ENCODE peak calls at places on chromosomes 16 and 17, in five cellular contexts. A, E, M, N and X are unnamed samples.

GRCh38 chr17:53142890-53143289 is 679.8 kb upstream of the KIF2B start:
- DNase-seq in A (no peak), E (no peak), M (no peak), N (no peak), X (no peak)

GRCh38 chr17:30929081-30929633 is 7.4 kb downstream of the ADAP2 start:
- DNase-seq in A (no peak), E (no peak), M (no peak), N (no peak), X (no peak)

GRCh38 chr16:84084570-84085270 is 32.0 kb downstream of the MBTPS1 start:
- DNase-seq in A (peak; percentile 49), E (peak; percentile 89), M (peak; percentile 78), N (peak; percentile 79), X (peak; percentile 28)

GRCh38 chr17:15039366-15039765 is 225.8 kb downstream of the PMP22 start:
- DNase-seq in A (no peak), E (no peak), M (no peak), N (no peak), X (no peak)

GRCh38 chr17:8221663-8222379 is 11.4 kb upstream of the AURKB start:
- DNase-seq in A (peak; percentile 79), E (peak; percentile 82), M (no peak), N (peak; percentile 20), X (peak; percentile 96)

GRCh38 chr17:17351901-17352781 is 49.0 kb downstream of the NT5M start:
- DNase-seq in A (no peak), E (no peak), M (peak; percentile 74), N (peak; percentile 78), X (no peak)

GRCh38 chr16:89136931-89137330 is 34.6 kb upstream of the CDH15 start:
- DNase-seq in A (no peak), E (no peak), M (no peak), N (no peak), X (no peak)

GRCh38 chr16:18832613-18833012 is 31.3 kb upstream of the ARL6IP1 start:
- DNase-seq in A (no peak), E (no peak), M (no peak), N (no peak), X (no peak)

GRCh38 chr16:59148312-59148711 is 414.2 kb upstream of the GOT2 start:
- DNase-seq in A (no peak), E (no peak), M (no peak), N (no peak), X (no peak)

DNA sequence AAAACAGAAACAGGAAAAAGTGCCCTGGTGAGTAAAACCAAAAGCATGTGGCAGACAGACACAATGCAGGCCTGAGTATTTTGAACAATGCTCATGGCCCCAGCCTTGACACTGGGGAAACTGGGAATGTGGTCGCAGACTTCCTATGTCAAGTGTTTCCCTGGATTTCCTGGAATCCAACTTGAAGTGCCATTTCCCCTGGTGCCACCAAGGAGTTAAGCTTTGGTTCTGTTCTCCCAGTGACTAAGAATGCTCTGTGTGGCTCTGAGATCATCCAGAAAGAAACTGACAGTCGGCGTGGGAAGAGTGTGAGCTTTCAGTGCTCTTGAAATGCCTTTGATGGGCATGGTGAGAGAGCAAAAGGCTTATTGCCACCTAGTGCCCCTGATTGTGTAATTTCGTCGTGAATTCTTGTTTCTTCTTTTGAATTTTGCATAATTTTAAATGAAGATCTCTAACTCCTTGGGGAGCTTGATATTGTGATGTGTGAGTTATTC is 96.0 kb downstream of the YPEL2 start:
- DNase-seq in A (no peak), E (no peak), M (no peak), N (no peak), X (no peak)
- TF ChIP-seq HDAC2 in A (no peak), E (no peak), M (no peak), N (no peak), X (no peak)

GRCh38 chr16:85944572-85945423 is 45.8 kb downstream of the IRF8 start:
- DNase-seq in A (no peak), E (no peak), M (no peak), N (no peak), X (no peak)

GRCh38 chr16:85948870-85949269 is 49.9 kb downstream of the IRF8 start:
- DNase-seq in A (no peak), E (no peak), M (no peak), N (no peak), X (peak; percentile 36)

GRCh38 chr16:85947511-85948509 is 48.8 kb downstream of the IRF8 start:
- DNase-seq in A (no peak), E (no peak), M (no peak), N (no peak), X (peak; percentile 90)

GRCh38 chr16:85945424-85945751 is 46.4 kb downstream of the IRF8 start:
- DNase-seq in A (no peak), E (no peak), M (no peak), N (no peak), X (no peak)

GRCh38 chr16:85946680-85947510 is 47.9 kb downstream of the IRF8 start:
- DNase-seq in A (no peak), E (no peak), M (no peak), N (no peak), X (no peak)
- TF ChIP-seq HDAC2 in A (no peak), E (no peak), M (no peak), N (no peak), X (no peak)

GRCh38 chr16:27110524-27110896 is 43.8 kb downstream of the C16orf82 start:
- DNase-seq in A (no peak), E (no peak), M (no peak), N (no peak), X (no peak)

GRCh38 chr16:27113341-27113841 is 46.7 kb downstream of the C16orf82 start:
- DNase-seq in A (no peak), E (no peak), M (peak; percentile 47), N (no peak), X (peak; percentile 20)

GRCh38 chr16:27114006-27114405 is 47.3 kb downstream of the C16orf82 start:
- DNase-seq in A (no peak), E (no peak), M (no peak), N (no peak), X (no peak)

GRCh38 chr16:27111486-27111885 is 44.8 kb downstream of the C16orf82 start:
- DNase-seq in A (no peak), E (no peak), M (no peak), N (no peak), X (no peak)

GRCh38 chr16:27112093-27112811 is 45.5 kb downstream of the C16orf82 start:
- DNase-seq in A (no peak), E (no peak), M (no peak), N (no peak), X (no peak)
- TF ChIP-seq HDAC2 in A (no peak), E (no peak), M (no peak), N (peak; percentile 37), X (no peak)

GRCh38 chr16:31352344-31353115 is 2.4 kb upstream of the ITGAX start:
- DNase-seq in A (no peak), E (no peak), M (no peak), N (no peak), X (no peak)
- TF ChIP-seq HDAC2 in A (no peak), E (no peak), M (no peak), N (no peak), X (no peak)